ENCODE peak calls at places on chromosomes 3 and 15, in eight cellular contexts. W is cardiac fibroblast, Q is cardiac muscle cell, G is IMR-90, I is tibial nerve, V is GM12865, K is endodermal cell, T is foreskin fibroblast. U is an unnamed sample.

GRCh38 chr15:65083262-65083701 is 6.7 kb downstream of the KBTBD13 start:
- DNase-seq in G (peak; percentile 74), Q (peak; percentile 64), K (peak; percentile 82), V (no peak), W (peak; percentile 42), I (no peak), T (peak; percentile 68), U (no peak)

GRCh38 chr3:31695280-31696008 is 162.7 kb downstream of the STT3B start:
- DNase-seq in G (no peak), T (no peak), V (peak; percentile 51), Q (peak; percentile 38), K (peak; percentile 88), W (peak; percentile 13), I (no peak), U (no peak)

GRCh38 chr3:53941174-53941573 is 49.5 kb upstream of the SELENOK start:
- DNase-seq in I (no peak), K (no peak), G (peak; percentile 47), T (peak; percentile 55), W (peak; percentile 81), Q (no peak), V (no peak), U (peak; percentile 65)

GRCh38 chr3:69866988-69867720 is 127.9 kb downstream of the MITF start:
- DNase-seq in Q (no peak), W (peak; percentile 50), K (no peak), G (peak; percentile 63), V (no peak), I (no peak), T (peak; percentile 21), U (no peak)

GRCh38 chr15:73989001-73989798 is 2.9 kb downstream of the STOML1 start:
- DNase-seq in G (peak; percentile 86), Q (no peak), W (peak; percentile 86), I (no peak), T (peak; percentile 83), V (no peak), K (no peak), U (peak; percentile 62)

GRCh38 chr15:44775923-44776322 is 39.6 kb downstream of the TRIM69 start:
- DNase-seq in Q (no peak), G (no peak), I (no peak), T (peak; percentile 24), W (peak; percentile 23), V (peak; percentile 40), K (no peak), U (no peak)

GRCh38 chr3:87351913-87352312 is 75.5 kb upstream of the POU1F1 start:
- DNase-seq in T (no peak), V (no peak), K (no peak), W (no peak), I (no peak), G (no peak), Q (no peak), U (no peak)

GRCh38 chr15:90519688-90520087 is 10.0 kb upstream of the CRTC3 start:
- DNase-seq in W (peak; percentile 60), V (no peak), K (no peak), T (peak; percentile 59), G (peak; percentile 84), Q (no peak), I (no peak), U (peak; percentile 49)

GRCh38 chr3:43012189-43012588 is 33.1 kb downstream of the GASK1A start:
- DNase-seq in Q (no peak), W (no peak), I (no peak), G (no peak), K (no peak), V (no peak), T (no peak), U (no peak)

GRCh38 chr3:51360806-51361205 is 24.3 kb upstream of the MANF start:
- DNase-seq in I (no peak), T (no peak), Q (no peak), W (no peak), G (no peak), V (no peak), K (no peak), U (no peak)

GRCh38 chr3:99789322-99789721 is 28.3 kb upstream of the CMSS1 start:
- DNase-seq in T (peak; percentile 88), Q (peak; percentile 48), V (peak; percentile 53), W (peak; percentile 75), I (no peak), K (peak; percentile 55), G (peak; percentile 67), U (peak; percentile 67)

GRCh38 chr3:11391930-11392688 is 119.9 kb downstream of the ATG7 start:
- DNase-seq in T (no peak), I (no peak), V (no peak), Q (no peak), W (peak; percentile 86), G (peak; percentile 59), K (no peak), U (peak; percentile 70)

GRCh38 chr3:123993818-123994217 is 1.9 kb upstream of the ROPN1 start:
- DNase-seq in V (no peak), G (no peak), T (no peak), I (no peak), W (no peak), K (no peak), Q (no peak), U (no peak)

GRCh38 chr15:48190932-48191573 is 412 bp upstream of the CTXN2 start:
- DNase-seq in W (peak; percentile 71), I (peak; percentile 22), Q (peak; percentile 93), V (peak; percentile 45), K (peak; percentile 97), T (peak; percentile 86), G (peak; percentile 72), U (peak; percentile 69)

GRCh38 chr3:155744626-155745324 is at the start of gene PLCH1:
- DNase-seq in Q (peak; percentile 85), I (peak; percentile 28), W (peak; percentile 52), K (peak; percentile 97), G (peak; percentile 40), V (peak; percentile 36), T (peak; percentile 74), U (peak; percentile 47)

GRCh38 chr15:97761124-97761523 is 199.4 kb upstream of the ARRDC4 start:
- DNase-seq in V (no peak), T (no peak), G (no peak), W (no peak), Q (no peak), I (no peak), K (no peak), U (no peak)

GRCh38 chr15:47750740-47751262 is 33.5 kb downstream of the SEMA6D start:
- DNase-seq in G (no peak), Q (no peak), V (no peak), I (no peak), W (no peak), K (no peak), T (no peak), U (no peak)

GRCh38 chr15:41233367-41233771 is 2.3 kb downstream of the CHP1 start:
- DNase-seq in W (peak; percentile 82), T (peak; percentile 84), K (no peak), Q (no peak), G (peak; percentile 86), I (no peak), V (no peak), U (peak; percentile 53)

GRCh38 chr3:20066848-20067617 is 26.8 kb downstream of the KAT2B start:
- DNase-seq in Q (no peak), I (no peak), W (no peak), V (no peak), T (peak; percentile 36), G (no peak), K (no peak), U (no peak)

GRCh38 chr3:151268267-151269235 is 9.8 kb downstream of the P2RY14 start:
- DNase-seq in I (no peak), V (peak; percentile 72), Q (no peak), G (peak; percentile 28), T (no peak), K (no peak), W (no peak), U (no peak)

DNA sequence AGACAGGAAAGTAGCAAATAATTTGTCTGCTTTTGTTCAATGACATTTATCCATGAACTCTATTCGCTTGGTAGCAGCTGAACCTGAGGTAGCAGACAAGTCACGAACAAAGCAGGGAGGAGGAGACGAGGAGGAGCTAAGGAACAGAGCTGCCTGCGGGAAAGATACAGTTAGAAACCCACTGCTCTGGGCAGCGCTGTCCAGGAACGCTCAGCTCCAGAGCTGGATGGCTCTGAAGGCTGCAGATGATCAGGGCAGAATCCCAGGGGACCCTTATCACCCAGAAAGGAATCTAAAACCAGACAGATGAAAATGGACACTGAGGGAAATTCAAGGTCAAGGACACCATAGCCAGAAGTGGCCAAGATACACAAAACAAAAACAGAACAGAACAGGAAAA is 257.8 kb downstream of the CD47 start:
- DNase-seq in W (peak; percentile 18), Q (peak; percentile 25), T (no peak), V (no peak), K (no peak), G (peak; percentile 5), I (no peak), U (peak; percentile 13)
- H3K4me3 ChIP-seq in W (no peak overlapping the region), Q (no peak overlapping the region), T (no peak overlapping the region), V (no peak overlapping the region), K (no peak overlapping the region), G (no peak overlapping the region), I (no peak overlapping the region), U (no peak overlapping the region)

DNA sequence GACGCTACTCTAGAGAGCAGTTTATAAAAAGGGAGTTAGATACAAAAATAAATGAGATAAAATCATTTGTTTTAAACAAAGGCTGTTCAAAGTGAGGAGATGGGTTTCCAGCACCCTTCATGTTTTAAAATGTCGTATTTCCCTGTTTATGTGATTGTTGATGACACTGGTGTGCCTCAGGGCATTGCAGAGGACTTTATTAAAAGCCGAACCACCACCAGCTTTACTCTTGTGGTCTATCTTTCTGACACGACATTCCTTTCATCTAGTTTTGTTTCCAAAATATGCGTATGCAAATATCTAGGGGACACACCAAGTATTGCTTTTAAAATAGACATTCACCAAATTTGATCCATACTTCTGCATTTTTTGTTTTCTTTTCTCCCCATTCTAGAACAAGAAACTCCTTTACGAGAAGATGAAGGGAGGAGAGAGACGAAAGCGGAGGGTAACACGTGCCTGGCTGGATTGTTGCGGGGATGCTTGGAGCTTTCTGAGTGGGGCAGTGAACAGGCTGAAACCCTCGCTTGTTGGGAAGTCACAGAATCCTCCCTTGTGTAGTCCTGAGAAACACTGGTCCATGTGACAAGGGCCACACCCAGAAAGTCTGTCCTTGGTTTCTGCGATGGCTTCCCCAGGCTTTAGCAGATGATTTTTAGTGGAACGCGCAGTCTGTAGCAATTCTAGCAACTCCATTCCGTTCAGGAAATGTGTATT is 26.3 kb upstream of the GREM1 start:
- DNase-seq in V (no peak), K (no peak), I (no peak), G (no peak), T (peak; percentile 36), W (no peak), Q (no peak), U (no peak)
- TF ChIP-seq CTCF in V (no peak), K (no peak), I (no peak), G (no peak), T (no peak), W (no peak), Q (no peak), U (no peak)

GRCh38 chr15:34584321-34584668 is 844 bp upstream of the GOLGA8B start:
- DNase-seq in G (no peak), V (no peak), W (no peak), I (no peak), K (peak; percentile 61), Q (no peak), T (peak; percentile 21), U (no peak)
- H3K4me3 ChIP-seq in G (peak overlapping the region; percentile 93), V (peak overlapping the region; percentile 94), W (peak overlapping the region; percentile 68), I (peak overlapping the region; percentile 63), K (peak overlapping the region; percentile 86), Q (peak overlapping the region; percentile 89), T (peak overlapping the region; percentile 76), U (peak overlapping the region; percentile 69)

DNA sequence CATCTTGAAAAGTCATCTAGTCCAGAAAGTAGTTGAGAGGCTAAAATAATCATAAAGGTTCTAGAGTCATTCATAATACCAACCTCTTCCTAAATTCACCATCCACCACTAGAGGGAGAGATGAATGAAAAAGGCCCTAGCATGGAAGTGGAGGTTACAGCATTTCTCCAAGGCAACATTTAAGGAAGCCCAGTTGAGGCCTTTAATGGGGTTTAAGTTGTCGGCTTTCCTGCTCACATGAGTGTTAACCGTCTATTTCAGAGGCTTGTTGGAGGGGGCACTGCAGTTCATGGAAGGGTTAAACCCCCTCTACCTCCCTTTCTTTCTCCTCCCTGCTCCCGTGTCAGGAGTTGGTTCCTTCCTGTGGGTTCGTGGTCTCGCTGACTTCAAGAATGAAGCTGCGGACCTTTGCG is 3.8 kb upstream of the SLCO3A1 start:
- DNase-seq in K (no peak), W (peak; percentile 81), G (peak; percentile 57), I (no peak), Q (peak; percentile 24), T (peak; percentile 60), V (no peak), U (peak; percentile 18)
- TF ChIP-seq CTCF in K (peak; percentile 78), W (peak; percentile 71), G (peak; percentile 64), I (peak; percentile 62), Q (peak; percentile 72), T (peak; percentile 66), V (peak; percentile 18), U (peak; percentile 71)